ENCODE peak calls at places on chromosomes 2 and 18, in nine cellular contexts. O is A549, Q is HCT116, P is H54, C is uterus, G is endothelial cell of umbilical vein, I is body of pancreas, E is IMR-90, W is thyroid gland. V is an unnamed sample.

GRCh38 chr18:50775207-50775606 is 44.6 kb downstream of the MRO start:
- DNase-seq in P (no peak), E (no peak), I (no peak), O (no peak), W (no peak), C (no peak), G (no peak), Q (no peak), V (no peak)

GRCh38 chr2:182821172-182821571 is 45.3 kb downstream of the FRZB start:
- DNase-seq in I (no peak), G (no peak), W (no peak), Q (no peak), P (no peak), C (no peak), O (no peak), E (peak; percentile 23), V (peak; percentile 5)

GRCh38 chr18:7133181-7133580 is 15.6 kb upstream of the LAMA1 start:
- DNase-seq in Q (no peak), W (no peak), E (peak; percentile 61), I (no peak), O (no peak), C (no peak), G (no peak), P (no peak), V (no peak)

GRCh38 chr2:147045113-147045512 is 799.7 kb upstream of the ACVR2A start:
- DNase-seq in P (no peak), E (peak; percentile 22), C (peak; percentile 28), G (peak; percentile 47), Q (peak; percentile 26), O (no peak), I (peak; percentile 66), W (peak; percentile 83), V (peak; percentile 43)

GRCh38 chr2:95346236-95346737 is 49.1 kb downstream of the KCNIP3 start:
- DNase-seq in O (peak; percentile 38), C (peak; percentile 84), W (peak; percentile 78), E (peak; percentile 29), P (peak; percentile 80), I (peak; percentile 78), Q (no peak), G (no peak), V (peak; percentile 72)

GRCh38 chr18:76752400-76752799 is 70.0 kb upstream of the ZNF236 start:
- DNase-seq in G (no peak), C (no peak), I (no peak), Q (no peak), P (no peak), W (no peak), O (no peak), E (no peak), V (no peak)

GRCh38 chr2:208006833-208007232 is 18.5 kb downstream of the PLEKHM3 start:
- DNase-seq in O (no peak), P (peak; percentile 22), E (peak; percentile 41), G (no peak), I (no peak), W (no peak), Q (no peak), C (no peak), V (no peak)

GRCh38 chr18:50424877-50425690 is 50.2 kb downstream of the SKA1 start:
- DNase-seq in O (no peak), I (peak; percentile 98), E (peak; percentile 50), P (no peak), C (no peak), W (peak; percentile 8), Q (no peak), G (peak; percentile 63), V (peak; percentile 76)

GRCh38 chr18:48541026-48541746 is 2.4 kb downstream of the CTIF start:
- DNase-seq in E (peak; percentile 75), C (peak; percentile 73), W (peak; percentile 77), O (peak; percentile 44), I (peak; percentile 78), Q (no peak), G (peak; percentile 65), P (peak; percentile 48), V (peak; percentile 70)
- TF ChIP-seq POLR2A in E (peak; percentile 65), C (peak; percentile 56), W (no peak), O (no peak), I (peak; percentile 70), Q (no peak), G (no peak), P (peak; percentile 14), V (no peak)

DNA sequence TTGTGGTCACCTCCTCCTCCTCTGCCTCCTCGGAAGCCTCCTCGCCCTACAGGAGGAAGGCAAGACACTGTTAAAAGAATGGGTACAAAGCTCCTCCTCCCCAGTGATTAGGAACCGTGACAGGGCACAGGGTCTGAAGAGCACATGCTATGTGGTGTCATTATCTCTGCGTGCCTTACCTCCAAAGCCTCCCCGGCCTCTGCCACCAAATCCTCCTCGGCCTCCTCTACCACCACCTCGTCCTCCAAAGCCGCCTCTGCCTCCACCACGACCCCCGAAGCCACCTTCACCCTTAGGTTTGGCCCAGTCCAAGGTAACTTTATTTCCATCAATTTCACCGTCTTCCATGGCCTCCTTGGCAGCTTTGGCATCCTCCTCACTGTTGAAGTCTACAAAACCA is 9.1 kb downstream of the NCL start:
- DNase-seq in W (no peak), G (no peak), C (no peak), I (no peak), Q (no peak), E (no peak), O (no peak), P (no peak), V (no peak)
- TF ChIP-seq POLR2A in W (no peak), G (peak; percentile 22), C (no peak), I (no peak), Q (no peak), E (no peak), O (no peak), P (no peak), V (no peak)

DNA sequence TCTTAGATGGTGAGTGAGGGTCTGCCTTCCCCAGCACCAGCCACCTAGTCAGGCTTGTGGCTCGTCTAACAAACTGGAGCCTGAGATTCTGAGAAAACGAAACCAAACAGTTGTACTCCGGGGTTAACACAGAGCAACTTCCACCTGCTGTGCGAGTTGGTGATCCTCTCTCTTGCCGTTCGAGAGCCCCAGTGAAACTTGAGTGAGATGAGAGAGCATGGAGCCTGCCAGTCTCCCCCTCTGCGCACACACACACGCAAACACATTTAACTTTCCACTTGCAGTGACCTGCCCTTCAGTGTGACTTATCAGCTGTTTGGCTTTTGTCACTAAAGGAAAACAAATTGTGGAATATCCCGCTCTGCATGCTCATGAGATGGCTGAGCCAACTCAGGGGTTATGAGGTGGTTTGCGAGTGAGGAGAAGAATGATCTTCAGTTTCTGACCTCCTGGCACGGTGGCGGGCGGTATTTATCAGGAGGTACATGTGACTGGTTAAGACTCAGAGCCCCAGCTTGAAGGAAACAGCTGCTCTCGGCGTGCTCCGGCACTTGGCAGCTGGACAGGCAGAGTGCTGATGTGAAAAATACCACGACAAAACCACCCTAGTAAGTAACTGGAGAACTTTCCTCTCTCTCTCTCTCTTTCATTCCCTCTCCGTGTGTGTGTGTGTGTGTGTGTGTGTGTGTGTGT is at the start of gene RASGRP3:
- DNase-seq in I (peak; percentile 90), Q (peak; percentile 26), C (peak; percentile 71), O (peak; percentile 69), G (peak; percentile 99), P (peak; percentile 56), E (peak; percentile 97), W (peak; percentile 95), V (peak; percentile 85)
- TF ChIP-seq POLR2A in I (peak; percentile 77), Q (no peak), C (no peak), O (no peak), G (peak; percentile 46), P (peak; percentile 33), E (no peak), W (no peak), V (no peak)

GRCh38 chr2:238872026-238872425 is 24.1 kb downstream of the TWIST2 start:
- DNase-seq in E (no peak), Q (no peak), I (no peak), O (no peak), P (no peak), C (no peak), W (no peak), G (no peak), V (no peak)

GRCh38 chr2:238868616-238869292 is 20.9 kb downstream of the TWIST2 start:
- DNase-seq in C (peak; percentile 85), Q (no peak), I (peak; percentile 41), W (peak; percentile 13), E (peak; percentile 64), P (no peak), O (peak; percentile 51), G (no peak), V (no peak)

GRCh38 chr2:238868067-238868524 is 20.2 kb downstream of the TWIST2 start:
- DNase-seq in O (no peak), P (no peak), G (no peak), W (no peak), I (no peak), E (no peak), Q (no peak), C (no peak), V (no peak)

GRCh38 chr2:238866656-238867277 is 18.9 kb downstream of the TWIST2 start:
- DNase-seq in C (no peak), G (peak; percentile 11), I (no peak), O (no peak), Q (no peak), W (no peak), E (no peak), P (no peak), V (no peak)

DNA sequence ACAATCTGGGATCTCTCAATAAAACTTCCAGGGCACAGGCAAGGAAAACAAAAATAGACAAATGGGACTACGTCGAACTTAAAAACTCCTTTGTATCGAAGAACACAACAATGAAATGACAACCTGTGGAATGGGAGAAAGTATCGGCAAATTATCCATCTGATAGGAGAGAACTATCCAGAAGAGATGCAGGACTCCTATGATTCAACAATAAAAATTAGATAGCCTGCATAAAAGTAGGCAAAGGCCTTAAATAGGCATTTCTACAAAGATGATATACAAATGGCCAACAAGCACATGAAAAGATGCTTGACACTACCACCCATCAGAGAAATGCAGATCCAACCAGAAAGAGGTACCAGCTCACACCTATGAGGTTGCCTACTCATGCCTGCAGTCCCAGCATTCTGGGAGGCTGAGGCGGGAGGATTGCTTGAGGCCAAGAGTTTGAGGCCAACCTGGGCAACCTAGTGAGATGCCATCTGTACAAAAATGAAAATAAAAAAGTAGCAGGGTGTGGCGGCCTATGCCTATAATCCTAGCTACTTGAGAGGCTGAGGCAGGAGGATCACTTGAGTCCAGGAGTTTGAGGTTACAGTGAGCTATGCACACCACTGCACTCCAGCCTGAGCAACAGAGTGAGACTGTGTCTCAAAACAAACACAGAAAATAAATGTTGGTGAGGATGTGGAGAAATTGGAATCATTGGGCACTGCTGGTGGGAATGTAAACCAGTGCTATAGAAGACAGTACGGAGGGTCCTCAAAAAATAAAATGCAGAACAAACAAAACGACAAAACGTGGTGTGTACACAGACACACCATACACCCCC is 21.6 kb downstream of the TWIST2 start:
- DNase-seq in W (no peak), O (no peak), G (no peak), C (no peak), I (no peak), Q (no peak), E (peak; percentile 45), P (no peak), V (peak; percentile 42)
- TF ChIP-seq POLR2A in W (no peak), O (no peak), G (no peak), C (no peak), I (no peak), Q (no peak), E (no peak), P (no peak), V (no peak)

V was measured in erythroblast.